ENCODE peak calls at places on chromosomes 6 and 20, in nine cellular contexts. G is germinal center; V is neuronal stem cell; E is AG09309; L is endothelial cell; X is iris pigment epithelial cell; K is tibial artery; P is ELR; Z is activated naive CD8-positive, alpha-beta T cell treated with anti-CD3 and anti-CD28 coated beads, Interleukin-2, amount 50 U/mL, for 24 hours. J is an unnamed sample.
A peak's percentile ranks its signal among the peaks of the same experiment; 100 is the strongest.

GRCh38 chr20:62142252-62143117 is 709 bp downstream of the PSMA7 start:
- DNase-seq in E (no peak), X (no peak), L (peak; percentile 35), P (peak; percentile 46), K (no peak), Z (peak; percentile 14), G (no peak), V (no peak), J (no peak)

GRCh38 chr6:149754573-149754972 is 5.0 kb downstream of the PCMT1 start:
- DNase-seq in P (no peak), K (no peak), E (no peak), Z (no peak), G (no peak), V (no peak), L (no peak), X (no peak), J (no peak)

GRCh38 chr20:31721408-31722332 is 998 bp downstream of the BCL2L1 start:
- DNase-seq in P (no peak), V (no peak), L (no peak), K (peak; percentile 75), G (peak; percentile 2), X (no peak), E (no peak), Z (peak; percentile 44), J (peak; percentile 52)

GRCh38 chr6:67683960-67684359 is 951.1 kb upstream of the ADGRB3 start:
- DNase-seq in K (no peak), Z (no peak), G (no peak), L (no peak), P (peak; percentile 68), X (peak; percentile 77), V (no peak), E (no peak), J (peak; percentile 2)

GRCh38 chr6:109690373-109690739 is 646 bp downstream of the AK9 start:
- DNase-seq in K (peak; percentile 74), G (peak; percentile 56), L (peak; percentile 48), E (no peak), X (no peak), V (peak; percentile 43), Z (peak; percentile 74), P (peak; percentile 31), J (peak; percentile 23)

GRCh38 chr20:40691566-40692239 is 2.7 kb upstream of the MAFB start:
- DNase-seq in V (no peak), X (no peak), K (no peak), G (no peak), P (no peak), Z (no peak), L (no peak), E (no peak), J (no peak)

GRCh38 chr6:52253494-52253893 is 9.2 kb upstream of the IL17F start:
- DNase-seq in V (no peak), P (peak; percentile 25), Z (peak; percentile 55), L (no peak), X (no peak), G (no peak), K (no peak), E (no peak), J (no peak)

GRCh38 chr20:43915209-43916072 is 789 bp downstream of the TOX2 start:
- DNase-seq in G (no peak), Z (peak; percentile 29), V (no peak), L (peak; percentile 31), P (peak; percentile 65), X (peak; percentile 49), K (peak; percentile 63), E (no peak), J (peak; percentile 30)

GRCh38 chr6:28134015-28134414 is 7.7 kb upstream of the ZKSCAN8 start:
- DNase-seq in E (no peak), P (peak; percentile 69), K (no peak), L (peak; percentile 24), G (no peak), V (no peak), X (peak; percentile 50), Z (peak; percentile 12), J (peak; percentile 37)

GRCh38 chr6:57310817-57311157 is 6.6 kb upstream of the PRIM2 start:
- DNase-seq in G (no peak), P (no peak), V (no peak), E (no peak), X (no peak), K (no peak), L (no peak), Z (no peak), J (no peak)

GRCh38 chr20:11689262-11689661 is 228.4 kb upstream of the BTBD3 start:
- DNase-seq in P (no peak), Z (no peak), E (no peak), K (no peak), L (no peak), X (no peak), G (no peak), V (no peak), J (no peak)

GRCh38 chr6:26493258-26493657 is 6.8 kb upstream of the BTN1A1 start:
- DNase-seq in G (no peak), E (peak; percentile 4), V (no peak), X (peak; percentile 37), P (peak; percentile 56), L (no peak), K (no peak), Z (no peak), J (peak; percentile 47)

GRCh38 chr6:21664263-21665081 is 70.9 kb downstream of the SOX4 start:
- DNase-seq in Z (peak; percentile 11), X (peak; percentile 41), L (peak; percentile 40), E (no peak), V (peak; percentile 42), P (no peak), G (no peak), K (no peak), J (peak; percentile 17)

GRCh38 chr6:7401103-7401502 is 11.5 kb downstream of the RIOK1 start:
- DNase-seq in E (peak; percentile 46), P (peak; percentile 72), L (no peak), X (peak; percentile 59), V (no peak), Z (no peak), K (no peak), G (no peak), J (no peak)

GRCh38 chr20:4160761-4161305 is 145.5 kb upstream of the RNF24 start:
- DNase-seq in G (no peak), P (peak; percentile 7), X (peak; percentile 67), K (no peak), V (no peak), Z (peak; percentile 57), E (no peak), L (no peak), J (no peak)

GRCh38 chr6:27814665-27815424 is 97.4 kb downstream of the OR2B2 start:
- DNase-seq in L (peak; percentile 63), Z (peak; percentile 61), G (peak; percentile 85), E (peak; percentile 86), P (peak; percentile 96), X (peak; percentile 96), V (peak; percentile 91), K (no peak), J (peak; percentile 95)

GRCh38 chr6:150169609-150170008 is 26.8 kb downstream of the PPP1R14C start:
- DNase-seq in E (peak; percentile 72), Z (peak; percentile 23), X (peak; percentile 59), K (no peak), V (no peak), L (no peak), G (no peak), P (peak; percentile 64), J (peak; percentile 58)

GRCh38 chr20:53423587-53424146 is 170.0 kb downstream of the ZNF217 start:
- DNase-seq in P (no peak), G (no peak), E (no peak), V (no peak), L (no peak), Z (no peak), K (no peak), X (no peak), J (no peak)

GRCh38 chr6:44446626-44447297 is 59.3 kb downstream of the CDC5L start:
- DNase-seq in X (peak; percentile 93), L (no peak), P (peak; percentile 90), E (peak; percentile 76), V (no peak), Z (no peak), K (no peak), G (no peak), J (no peak)

GRCh38 chr20:23551383-23551782 is 16.9 kb downstream of the CST9L start:
- DNase-seq in Z (no peak), P (no peak), G (no peak), X (no peak), E (no peak), V (no peak), L (no peak), K (no peak), J (no peak)

J was measured in SW480.